ENCODE peak calls at places on chromosomes 1 and 21, in eight cellular contexts. One of them, this sample, is unnamed.

GRCh38 chr1:55374801-55375616 is 159.8 kb upstream of the USP24 start:
- DNase-seq in psoas muscle: peak
- DNase-seq in right lobe of liver: no peak
- DNase-seq in transverse colon: peak
- DNase-seq in brain microvascular endothelial cell: no peak
- DNase-seq in pancreas: no peak
- DNase-seq in AG04450: no peak
- DNase-seq in tibial nerve: peak
- DNase-seq in this sample: peak

GRCh38 chr1:19559641-19560040 is 74.3 kb upstream of the CAPZB start:
- DNase-seq in transverse colon: no peak
- DNase-seq in pancreas: no peak
- DNase-seq in psoas muscle: no peak
- DNase-seq in AG04450: peak
- DNase-seq in right lobe of liver: no peak
- DNase-seq in tibial nerve: no peak
- DNase-seq in brain microvascular endothelial cell: peak
- DNase-seq in this sample: no peak

GRCh38 chr1:204615881-204616280 is 69.7 kb downstream of the LRRN2 start:
- DNase-seq in AG04450: no peak
- DNase-seq in psoas muscle: no peak
- DNase-seq in pancreas: no peak
- DNase-seq in brain microvascular endothelial cell: no peak
- DNase-seq in transverse colon: no peak
- DNase-seq in tibial nerve: no peak
- DNase-seq in right lobe of liver: no peak
- DNase-seq in this sample: no peak

GRCh38 chr1:29372108-29372507 is 135.8 kb downstream of the PTPRU start:
- DNase-seq in AG04450: no peak
- DNase-seq in pancreas: no peak
- DNase-seq in tibial nerve: no peak
- DNase-seq in psoas muscle: no peak
- DNase-seq in brain microvascular endothelial cell: no peak
- DNase-seq in right lobe of liver: no peak
- DNase-seq in transverse colon: no peak
- DNase-seq in this sample: no peak

GRCh38 chr1:52634111-52634510 is 1.1 kb downstream of the SHISAL2A start:
- DNase-seq in psoas muscle: no peak
- DNase-seq in tibial nerve: no peak
- DNase-seq in AG04450: no peak
- DNase-seq in pancreas: no peak
- DNase-seq in right lobe of liver: no peak
- DNase-seq in transverse colon: no peak
- DNase-seq in brain microvascular endothelial cell: no peak
- DNase-seq in this sample: no peak

GRCh38 chr21:44582980-44583799 is 2.8 kb upstream of the KRTAP10-5 start:
- DNase-seq in brain microvascular endothelial cell: no peak
- DNase-seq in pancreas: no peak
- DNase-seq in psoas muscle: no peak
- DNase-seq in AG04450: no peak
- DNase-seq in transverse colon: no peak
- DNase-seq in right lobe of liver: peak
- DNase-seq in tibial nerve: no peak
- DNase-seq in this sample: peak

GRCh38 chr1:235199441-235199840 is 38.4 kb upstream of the RBM34 start:
- DNase-seq in AG04450: no peak
- DNase-seq in psoas muscle: no peak
- DNase-seq in right lobe of liver: no peak
- DNase-seq in transverse colon: no peak
- DNase-seq in brain microvascular endothelial cell: peak
- DNase-seq in tibial nerve: no peak
- DNase-seq in pancreas: no peak
- DNase-seq in this sample: no peak

GRCh38 chr1:7425771-7426170 is 345.3 kb upstream of the VAMP3 start:
- DNase-seq in right lobe of liver: no peak
- DNase-seq in brain microvascular endothelial cell: no peak
- DNase-seq in pancreas: peak
- DNase-seq in tibial nerve: no peak
- DNase-seq in AG04450: no peak
- DNase-seq in psoas muscle: peak
- DNase-seq in transverse colon: no peak
- DNase-seq in this sample: no peak

GRCh38 chr1:203930343-203930742 is 68.9 kb downstream of the SNRPE start:
- DNase-seq in tibial nerve: no peak
- DNase-seq in transverse colon: no peak
- DNase-seq in pancreas: no peak
- DNase-seq in right lobe of liver: no peak
- DNase-seq in psoas muscle: no peak
- DNase-seq in AG04450: no peak
- DNase-seq in brain microvascular endothelial cell: peak
- DNase-seq in this sample: no peak

GRCh38 chr1:230849451-230850194 is 18.7 kb downstream of the C1orf198 start:
- DNase-seq in psoas muscle: peak
- DNase-seq in tibial nerve: no peak
- DNase-seq in brain microvascular endothelial cell: peak
- DNase-seq in pancreas: peak
- DNase-seq in AG04450: peak
- DNase-seq in transverse colon: no peak
- DNase-seq in right lobe of liver: no peak
- DNase-seq in this sample: peak

GRCh38 chr1:206962269-206962668 is 8.0 kb downstream of the FCAMR start:
- DNase-seq in psoas muscle: no peak
- DNase-seq in brain microvascular endothelial cell: no peak
- DNase-seq in pancreas: no peak
- DNase-seq in right lobe of liver: no peak
- DNase-seq in AG04450: no peak
- DNase-seq in tibial nerve: no peak
- DNase-seq in transverse colon: no peak
- DNase-seq in this sample: no peak

GRCh38 chr1:12518956-12519707 is 98.9 kb downstream of the DHRS3 start:
- DNase-seq in right lobe of liver: peak
- DNase-seq in psoas muscle: peak
- DNase-seq in AG04450: no peak
- DNase-seq in tibial nerve: peak
- DNase-seq in pancreas: no peak
- DNase-seq in transverse colon: peak
- DNase-seq in brain microvascular endothelial cell: peak
- DNase-seq in this sample: peak

GRCh38 chr1:40837601-40838000 is 24.6 kb downstream of the CITED4 start:
- DNase-seq in tibial nerve: no peak
- DNase-seq in transverse colon: no peak
- DNase-seq in psoas muscle: no peak
- DNase-seq in pancreas: no peak
- DNase-seq in right lobe of liver: no peak
- DNase-seq in brain microvascular endothelial cell: no peak
- DNase-seq in AG04450: no peak
- DNase-seq in this sample: no peak

GRCh38 chr1:67213164-67213563 is 46.9 kb downstream of the IL23R start:
- DNase-seq in tibial nerve: no peak
- DNase-seq in right lobe of liver: no peak
- DNase-seq in transverse colon: no peak
- DNase-seq in pancreas: no peak
- DNase-seq in AG04450: no peak
- DNase-seq in brain microvascular endothelial cell: no peak
- DNase-seq in psoas muscle: no peak
- DNase-seq in this sample: no peak

GRCh38 chr1:16617778-16618580 is 4.6 kb upstream of the NBPF1 start:
- DNase-seq in right lobe of liver: no peak
- DNase-seq in pancreas: no peak
- DNase-seq in AG04450: no peak
- DNase-seq in tibial nerve: no peak
- DNase-seq in transverse colon: no peak
- DNase-seq in brain microvascular endothelial cell: no peak
- DNase-seq in psoas muscle: no peak
- DNase-seq in this sample: peak

GRCh38 chr21:41672543-41672915 is 94.3 kb downstream of the RIPK4 start:
- DNase-seq in psoas muscle: no peak
- DNase-seq in tibial nerve: no peak
- DNase-seq in right lobe of liver: no peak
- DNase-seq in pancreas: no peak
- DNase-seq in AG04450: no peak
- DNase-seq in transverse colon: no peak
- DNase-seq in brain microvascular endothelial cell: no peak
- DNase-seq in this sample: no peak

GRCh38 chr1:230186003-230186863 is 119.2 kb downstream of the GALNT2 start:
- DNase-seq in psoas muscle: no peak
- DNase-seq in transverse colon: peak
- DNase-seq in brain microvascular endothelial cell: peak
- DNase-seq in right lobe of liver: peak
- DNase-seq in pancreas: peak
- DNase-seq in AG04450: peak
- DNase-seq in tibial nerve: no peak
- DNase-seq in this sample: peak

GRCh38 chr1:87983841-87984240 is 655.2 kb downstream of the LMO4 start:
- DNase-seq in psoas muscle: no peak
- DNase-seq in right lobe of liver: no peak
- DNase-seq in AG04450: no peak
- DNase-seq in brain microvascular endothelial cell: no peak
- DNase-seq in tibial nerve: no peak
- DNase-seq in pancreas: no peak
- DNase-seq in transverse colon: no peak
- DNase-seq in this sample: no peak

GRCh38 chr1:150763631-150764223 is 1.9 kb downstream of the CTSS start:
- DNase-seq in psoas muscle: no peak
- DNase-seq in right lobe of liver: no peak
- DNase-seq in pancreas: no peak
- DNase-seq in AG04450: no peak
- DNase-seq in brain microvascular endothelial cell: no peak
- DNase-seq in tibial nerve: no peak
- DNase-seq in transverse colon: no peak
- DNase-seq in this sample: no peak

GRCh38 chr21:31872452-31873274 is at the start of gene HUNK:
- DNase-seq in tibial nerve: no peak
- DNase-seq in right lobe of liver: peak
- DNase-seq in brain microvascular endothelial cell: peak
- DNase-seq in transverse colon: peak
- DNase-seq in psoas muscle: peak
- DNase-seq in AG04450: no peak
- DNase-seq in pancreas: peak
- DNase-seq in this sample: no peak
- TF ChIP-seq CTCF in tibial nerve: no peak
- TF ChIP-seq CTCF in right lobe of liver: peak
- TF ChIP-seq CTCF in brain microvascular endothelial cell: no peak
- TF ChIP-seq CTCF in transverse colon: no peak
- TF ChIP-seq CTCF in psoas muscle: no peak
- TF ChIP-seq CTCF in AG04450: peak
- TF ChIP-seq CTCF in pancreas: no peak
- TF ChIP-seq CTCF in this sample: no peak

GRCh38 chr1:34928066-34928864 is 1.2 kb downstream of the DLGAP3 start:
- DNase-seq in AG04450: no peak
- DNase-seq in right lobe of liver: no peak
- DNase-seq in pancreas: no peak
- DNase-seq in brain microvascular endothelial cell: no peak
- DNase-seq in transverse colon: no peak
- DNase-seq in psoas muscle: no peak
- DNase-seq in tibial nerve: no peak
- DNase-seq in this sample: no peak

GRCh38 chr1:34929497-34929852 is at the start of gene DLGAP3:
- DNase-seq in pancreas: peak
- DNase-seq in transverse colon: no peak
- DNase-seq in brain microvascular endothelial cell: no peak
- DNase-seq in AG04450: no peak
- DNase-seq in tibial nerve: no peak
- DNase-seq in right lobe of liver: no peak
- DNase-seq in psoas muscle: no peak
- DNase-seq in this sample: no peak

GRCh38 chr1:34930702-34931071 is 1.2 kb upstream of the DLGAP3 start:
- DNase-seq in right lobe of liver: no peak
- DNase-seq in brain microvascular endothelial cell: no peak
- DNase-seq in pancreas: no peak
- DNase-seq in AG04450: no peak
- DNase-seq in psoas muscle: no peak
- DNase-seq in tibial nerve: no peak
- DNase-seq in transverse colon: no peak
- DNase-seq in this sample: no peak

GRCh38 chr1:34928865-34929496 is 469 bp downstream of the DLGAP3 start:
- DNase-seq in transverse colon: no peak
- DNase-seq in pancreas: no peak
- DNase-seq in tibial nerve: no peak
- DNase-seq in right lobe of liver: no peak
- DNase-seq in psoas muscle: no peak
- DNase-seq in brain microvascular endothelial cell: no peak
- DNase-seq in AG04450: no peak
- DNase-seq in this sample: no peak

GRCh38 chr1:34929853-34930701 is 627 bp upstream of the DLGAP3 start:
- DNase-seq in AG04450: no peak
- DNase-seq in tibial nerve: no peak
- DNase-seq in brain microvascular endothelial cell: no peak
- DNase-seq in pancreas: no peak
- DNase-seq in psoas muscle: no peak
- DNase-seq in transverse colon: no peak
- DNase-seq in right lobe of liver: no peak
- DNase-seq in this sample: no peak
- H3K4me3 ChIP-seq in AG04450: peak
- H3K4me3 ChIP-seq in tibial nerve: peak
- H3K4me3 ChIP-seq in brain microvascular endothelial cell: peak
- H3K4me3 ChIP-seq in pancreas: peak
- H3K4me3 ChIP-seq in psoas muscle: peak
- H3K4me3 ChIP-seq in transverse colon: peak
- H3K4me3 ChIP-seq in right lobe of liver: peak
- H3K4me3 ChIP-seq in this sample: no peak

GRCh38 chr21:34073749-34074282 is 438 bp downstream of the MRPS6 start:
- DNase-seq in pancreas: no peak
- DNase-seq in tibial nerve: no peak
- DNase-seq in AG04450: no peak
- DNase-seq in brain microvascular endothelial cell: no peak
- DNase-seq in transverse colon: peak
- DNase-seq in right lobe of liver: no peak
- DNase-seq in psoas muscle: peak
- DNase-seq in this sample: peak

GRCh38 chr21:34072145-34073031 is 990 bp upstream of the MRPS6 start:
- DNase-seq in pancreas: peak
- DNase-seq in brain microvascular endothelial cell: no peak
- DNase-seq in transverse colon: no peak
- DNase-seq in right lobe of liver: no peak
- DNase-seq in psoas muscle: peak
- DNase-seq in AG04450: no peak
- DNase-seq in tibial nerve: peak
- DNase-seq in this sample: peak

GRCh38 chr21:34071683-34072082 is 1.7 kb upstream of the MRPS6 start:
- DNase-seq in AG04450: no peak
- DNase-seq in transverse colon: no peak
- DNase-seq in brain microvascular endothelial cell: no peak
- DNase-seq in tibial nerve: no peak
- DNase-seq in right lobe of liver: no peak
- DNase-seq in pancreas: no peak
- DNase-seq in psoas muscle: no peak
- DNase-seq in this sample: no peak

GRCh38 chr21:34074283-34075098 is 1.1 kb downstream of the MRPS6 start:
- DNase-seq in AG04450: no peak
- DNase-seq in brain microvascular endothelial cell: no peak
- DNase-seq in transverse colon: no peak
- DNase-seq in pancreas: no peak
- DNase-seq in psoas muscle: no peak
- DNase-seq in right lobe of liver: no peak
- DNase-seq in tibial nerve: no peak
- DNase-seq in this sample: no peak

GRCh38 chr21:34073032-34073748 is at the start of the genes MRPS6 and SLC5A3:
- DNase-seq in AG04450: peak
- DNase-seq in transverse colon: peak
- DNase-seq in tibial nerve: peak
- DNase-seq in psoas muscle: peak
- DNase-seq in pancreas: peak
- DNase-seq in brain microvascular endothelial cell: peak
- DNase-seq in right lobe of liver: peak
- DNase-seq in this sample: peak
- TF ChIP-seq CTCF in AG04450: no peak
- TF ChIP-seq CTCF in transverse colon: no peak
- TF ChIP-seq CTCF in tibial nerve: peak
- TF ChIP-seq CTCF in psoas muscle: no peak
- TF ChIP-seq CTCF in pancreas: no peak
- TF ChIP-seq CTCF in brain microvascular endothelial cell: no peak
- TF ChIP-seq CTCF in right lobe of liver: no peak
- TF ChIP-seq CTCF in this sample: no peak

GRCh38 chr21:45971487-45972352 is 9.8 kb upstream of the COL6A1 start:
- DNase-seq in transverse colon: peak
- DNase-seq in right lobe of liver: no peak
- DNase-seq in AG04450: peak
- DNase-seq in tibial nerve: no peak
- DNase-seq in psoas muscle: peak
- DNase-seq in pancreas: no peak
- DNase-seq in brain microvascular endothelial cell: no peak
- DNase-seq in this sample: peak
- H3K4me3 ChIP-seq in transverse colon: no peak
- H3K4me3 ChIP-seq in right lobe of liver: no peak
- H3K4me3 ChIP-seq in AG04450: no peak
- H3K4me3 ChIP-seq in tibial nerve: no peak
- H3K4me3 ChIP-seq in psoas muscle: no peak
- H3K4me3 ChIP-seq in pancreas: no peak
- H3K4me3 ChIP-seq in brain microvascular endothelial cell: no peak
- H3K4me3 ChIP-seq in this sample: no peak

This sample was measured in lower leg skin.